ENCODE peak calls at places on chromosomes 13 and 19, in six cellular contexts. N is substantia nigra; O is brain microvascular endothelial cell; U is stimulated activated CD8-positive, alpha-beta memory T cell treated with anti-CD3 and anti-CD28 coated beads, Interleukin-7, amount 100 ng/mL, for 4 hours; C is NCI-H1105; S is activated T-helper 1 cell treated with anti-CD3 and anti-CD28 coated beads, Interleukin-2, amount 50 U/mL, for 16 hours. Y is an unnamed sample.

GRCh38 chr19:2542341-2543069 is 66.6 kb downstream of the GADD45B start:
- DNase-seq in N (no peak), O (peak), U (no peak), C (no peak), S (no peak), Y (peak)

GRCh38 chr13:23134542-23134941 is 46.2 kb upstream of the SGCG start:
- DNase-seq in N (no peak), O (no peak), U (no peak), C (no peak), S (no peak), Y (no peak)

GRCh38 chr19:18340237-18340989 is at the start of gene PGPEP1:
- DNase-seq in N (peak), O (no peak), U (peak), C (peak), S (peak), Y (peak)

GRCh38 chr13:99605417-99606321 is 104.4 kb downstream of the TM9SF2 start:
- DNase-seq in N (peak), O (no peak), U (peak), C (no peak), S (peak), Y (peak)

GRCh38 chr19:34832581-34833112 is 59.6 kb upstream of the ZNF599 start:
- DNase-seq in N (no peak), O (no peak), U (no peak), C (no peak), S (no peak), Y (no peak)

GRCh38 chr13:107427531-107427930 is 787.8 kb downstream of the LIG4 start:
- DNase-seq in N (no peak), O (no peak), U (no peak), C (no peak), S (no peak), Y (peak)

GRCh38 chr19:50203281-50204080 is at the start of gene MYH14:
- DNase-seq in N (peak), O (peak), U (no peak), C (peak), S (no peak), Y (no peak)

GRCh38 chr19:14758816-14759215 is 19.5 kb downstream of the ADGRE2 start:
- DNase-seq in N (no peak), O (no peak), U (no peak), C (peak), S (no peak), Y (no peak)